ENCODE peak calls at places on chromosomes 13 and 19, in four cellular contexts. P is activated CD8-positive, alpha-beta memory T cell treated with anti-CD3 and anti-CD28 coated beads, Interleukin-2, amount 50 U/mL, for 48 hours; W is occipital lobe; X is NCI-H2081. H is an unnamed sample.

GRCh38 chr19:6226012-6226411 is 53.8 kb downstream of the MLLT1 start:
- DNase-seq in P (no peak), W (no peak), X (no peak), H (no peak)

GRCh38 chr13:110339263-110339662 is 32.2 kb downstream of the COL4A2 start:
- DNase-seq in P (no peak), W (no peak), X (no peak), H (no peak)

GRCh38 chr13:98214008-98214643 is 37.1 kb upstream of the RNF113B start:
- DNase-seq in P (no peak), W (peak; percentile 58), X (no peak), H (no peak)

GRCh38 chr13:94128430-94128829 is 351.1 kb downstream of the DCT start:
- DNase-seq in P (no peak), W (no peak), X (no peak), H (no peak)

GRCh38 chr19:38862321-38863059 is 12.7 kb upstream of the HNRNPL start:
- DNase-seq in P (no peak), W (no peak), X (no peak), H (no peak)

GRCh38 chr13:80239571-80240255 is 101.2 kb downstream of the SPRY2 start:
- DNase-seq in P (no peak), W (no peak), X (no peak), H (no peak)

GRCh38 chr13:101416181-101417042 is at the start of gene NALCN:
- DNase-seq in P (no peak), W (peak; percentile 43), X (peak; percentile 33), H (no peak)

GRCh38 chr19:16025108-16026101 is 50.9 kb upstream of the TPM4 start:
- DNase-seq in P (no peak), W (no peak), X (no peak), H (peak; percentile 14)

GRCh38 chr19:46958542-46958941 is 61.1 kb upstream of the NPAS1 start:
- DNase-seq in P (no peak), W (no peak), X (no peak), H (no peak)

GRCh38 chr13:25207291-25207690 is 35.2 kb upstream of the AMER2 start:
- DNase-seq in P (no peak), W (no peak), X (no peak), H (no peak)

GRCh38 chr13:46569471-46569870 is 16.5 kb downstream of the LRCH1 start:
- DNase-seq in P (no peak), W (no peak), X (no peak), H (no peak)

GRCh38 chr13:98521876-98522275 is 55.0 kb downstream of the STK24 start:
- DNase-seq in P (peak; percentile 42), W (no peak), X (no peak), H (no peak)

GRCh38 chr13:59468396-59468795 is 695.3 kb downstream of the DIAPH3 start:
- DNase-seq in P (no peak), W (no peak), X (no peak), H (no peak)

GRCh38 chr19:38079926-38080380 is 144.1 kb downstream of the DPF1 start:
- DNase-seq in P (no peak), W (no peak), X (peak; percentile 76), H (peak; percentile 70)

GRCh38 chr19:51023946-51024345 is 2.5 kb downstream of the KLK11 start:
- DNase-seq in P (no peak), W (no peak), X (no peak), H (no peak)

GRCh38 chr13:113117335-113117872 is 5.2 kb upstream of the F10 start:
- DNase-seq in P (no peak), W (no peak), X (no peak), H (no peak)

H was measured in AG04449.